ENCODE peak calls at places on chromosomes 11 and 22, in nine cellular contexts. O, D, R, M, E, J, Q, L and S are unnamed samples. For H3K27me3, the result is how much of the 10 kb centered on the place peaks cover.

GRCh38 chr22:27238935-27239510 is 562.5 kb downstream of the MN1 start:
- DNase-seq in R (no peak), M (peak), O (peak), E (peak), Q (no peak), D (peak), L (no peak), J (peak), S (no peak)

GRCh38 chr22:35258144-35258988 is 1.1 kb downstream of the HMGXB4 start:
- DNase-seq in O (no peak), M (peak), R (peak), L (no peak), J (peak), E (peak), Q (no peak), D (no peak), S (no peak)

GRCh38 chr22:44187652-44188230 is 7.0 kb downstream of the PARVG start:
- DNase-seq in D (no peak), M (no peak), E (no peak), Q (no peak), R (no peak), J (no peak), O (no peak), L (no peak), S (no peak)

GRCh38 chr11:45250035-45250693 is 36.0 kb downstream of the SYT13 start:
- DNase-seq in R (no peak), L (no peak), Q (no peak), E (no peak), D (no peak), O (no peak), M (no peak), J (no peak), S (no peak)

GRCh38 chr11:102924851-102925380 is 30.6 kb downstream of the MMP13 start:
- DNase-seq in E (no peak), D (no peak), J (no peak), O (peak), L (no peak), Q (no peak), R (peak), M (no peak), S (no peak)

GRCh38 chr22:41517172-41518047 is 26.9 kb downstream of the POLR3H start:
- DNase-seq in J (peak), O (peak), R (peak), E (peak), L (no peak), M (peak), D (peak), Q (no peak), S (peak)

GRCh38 chr11:26827567-26828037 is 105.7 kb upstream of the SLC5A12 start:
- DNase-seq in M (no peak), E (no peak), L (no peak), Q (no peak), R (no peak), J (no peak), D (no peak), O (no peak), S (no peak)

GRCh38 chr22:35638408-35638807 is 9.8 kb upstream of the APOL6 start:
- DNase-seq in M (no peak), Q (no peak), L (peak), E (peak), J (peak), R (peak), D (peak), O (peak), S (no peak)

GRCh38 chr11:35288817-35289541 is 130.4 kb downstream of the SLC1A2 start:
- DNase-seq in M (no peak), J (no peak), Q (no peak), O (no peak), L (no peak), E (no peak), D (no peak), R (no peak), S (no peak)

GRCh38 chr22:38706101-38706884 is 549 bp downstream of the GTPBP1 start:
- DNase-seq in L (no peak), D (peak), Q (peak), E (peak), M (peak), O (peak), R (peak), J (peak), S (peak)

GRCh38 chr22:29715240-29715639 is 4.6 kb upstream of the CABP7 start:
- DNase-seq in J (no peak), L (no peak), R (no peak), Q (no peak), E (no peak), M (no peak), O (no peak), D (no peak), S (no peak)

GRCh38 chr22:29704528-29705285 is 15.1 kb upstream of the CABP7 start:
- DNase-seq in J (peak), D (no peak), R (no peak), M (no peak), E (no peak), O (no peak), Q (no peak), L (no peak), S (no peak)

GRCh38 chr11:35555238-35555887 is 29.9 kb upstream of the PAMR1 start:
- DNase-seq in E (no peak), D (no peak), R (no peak), O (no peak), J (no peak), M (no peak), L (no peak), Q (no peak), S (no peak)

GRCh38 chr22:26894766-26895485 is 237.5 kb downstream of the MIAT start:
- DNase-seq in J (no peak), E (no peak), D (peak), Q (no peak), R (no peak), L (no peak), O (peak), M (peak), S (no peak)

GRCh38 chr11:62544521-62545436 is 1.8 kb downstream of the AHNAK start:
- DNase-seq in D (no peak), E (no peak), L (no peak), J (no peak), O (no peak), Q (no peak), M (peak), R (peak), S (peak)

GRCh38 chr22:20606041-20606783 is 98.8 kb downstream of the MED15 start:
- DNase-seq in R (peak), Q (no peak), M (peak), E (peak), J (no peak), D (no peak), O (peak), L (peak), S (peak)

GRCh38 chr22:46665151-46665695 is 45.0 kb downstream of the GRAMD4 start:
- DNase-seq in J (no peak), R (no peak), Q (no peak), E (no peak), L (no peak), D (no peak), O (no peak), M (no peak), S (no peak)

GRCh38 chr11:48172818-48173609 is 43.6 kb upstream of the OR4B1 start:
- DNase-seq in L (peak), M (peak), J (peak), E (peak), R (peak), Q (no peak), O (peak), D (peak), S (peak)

GRCh38 chr11:2272946-2273280 is 2.5 kb upstream of the ASCL2 start:
- DNase-seq in D (peak), R (no peak), Q (no peak), J (no peak), L (no peak), O (no peak), E (peak), M (no peak), S (no peak)

GRCh38 chr22:35510481-35510934 is 30.1 kb upstream of the RASD2 start:
- DNase-seq in M (no peak), J (no peak), Q (no peak), D (no peak), L (no peak), E (no peak), O (no peak), R (no peak), S (no peak)

GRCh38 chr22:42621505-42622002 is 6.9 kb upstream of the POLDIP3 start:
- DNase-seq in J (peak), D (peak), L (peak), Q (no peak), O (peak), M (peak), E (peak), R (peak), S (peak)

GRCh38 chr11:30149998-30150397 is 80.8 kb upstream of the FSHB start:
- DNase-seq in L (no peak), J (no peak), E (no peak), M (no peak), Q (no peak), R (no peak), D (no peak), O (no peak), S (no peak)

GRCh38 chr11:130561441-130561881 is 113.0 kb downstream of the ADAMTS15 start:
- DNase-seq in Q (no peak), L (no peak), D (no peak), R (no peak), O (no peak), E (no peak), M (no peak), J (no peak), S (no peak)

GRCh38 chr11:45994421-45995341 is 72.2 kb downstream of the LARGE2 start:
- DNase-seq in O (peak), L (no peak), M (no peak), D (no peak), Q (no peak), E (no peak), J (no peak), R (no peak), S (no peak)

GRCh38 chr11:63800921-63801320 is 12.3 kb upstream of the SPINDOC start:
- DNase-seq in O (no peak), J (no peak), L (no peak), E (no peak), Q (no peak), D (no peak), M (no peak), R (no peak), S (no peak)

GRCh38 chr11:35380603-35381002 is 38.8 kb downstream of the SLC1A2 start:
- DNase-seq in J (no peak), Q (no peak), D (no peak), M (no peak), R (no peak), E (no peak), O (no peak), L (no peak), S (no peak)

GRCh38 chr11:78731008-78731407 is 156.3 kb upstream of the NARS2 start:
- DNase-seq in Q (no peak), J (no peak), M (no peak), E (no peak), L (no peak), R (peak), O (no peak), D (no peak), S (no peak)

GRCh38 chr11:80084614-80085013 is 643.8 kb upstream of the TENM4 start:
- DNase-seq in L (no peak), M (no peak), J (no peak), D (no peak), R (no peak), E (no peak), Q (no peak), O (no peak), S (no peak)

GRCh38 chr22:24066260-24066659 is 55.2 kb downstream of the CABIN1 start:
- DNase-seq in E (no peak), M (no peak), Q (no peak), O (no peak), J (no peak), L (no peak), D (no peak), R (no peak), S (no peak)

GRCh38 chr22:44669725-44670027 is 32.3 kb upstream of the PRR5 start:
- DNase-seq in D (no peak), O (no peak), J (no peak), M (no peak), L (no peak), Q (no peak), R (no peak), E (no peak), S (no peak)

GRCh38 chr11:33454264-33454663 is 197.1 kb downstream of the HIPK3 start:
- DNase-seq in E (no peak), D (no peak), L (no peak), J (no peak), R (no peak), O (no peak), M (no peak), Q (no peak), S (no peak)

GRCh38 chr11:68314203-68314885 is 2.0 kb downstream of the LRP5 start:
- DNase-seq in J (no peak), Q (no peak), R (no peak), L (no peak), O (no peak), E (no peak), D (no peak), M (peak), S (peak)

GRCh38 chr11:63837027-63837688 is 1.8 kb upstream of the MARK2 start:
- DNase-seq in D (peak), E (peak), L (peak), M (peak), J (peak), Q (no peak), O (peak), R (peak), S (peak)

GRCh38 chr11:65429069-65429681 is 6.6 kb downstream of the NEAT1 start:
- DNase-seq in M (peak), R (peak), Q (no peak), L (no peak), J (peak), D (peak), O (peak), E (peak), S (peak)
- TF ChIP-seq POLR2A in M (peak), R (peak), Q (peak), L (peak), J (no peak), D (peak), O (peak), E (no peak), S (peak)

GRCh38 chr11:128800871-128801417 is 66.2 kb downstream of the KCNJ1 start:
- DNase-seq in Q (no peak), J (no peak), M (no peak), E (no peak), R (no peak), D (no peak), O (no peak), L (no peak), S (no peak)
- H3K27me3 ChIP-seq in Q (under half), J (under half), M (under half), E (under half), R (under half), D (under half), O (under half), L (under half), S (under half)

DNA sequence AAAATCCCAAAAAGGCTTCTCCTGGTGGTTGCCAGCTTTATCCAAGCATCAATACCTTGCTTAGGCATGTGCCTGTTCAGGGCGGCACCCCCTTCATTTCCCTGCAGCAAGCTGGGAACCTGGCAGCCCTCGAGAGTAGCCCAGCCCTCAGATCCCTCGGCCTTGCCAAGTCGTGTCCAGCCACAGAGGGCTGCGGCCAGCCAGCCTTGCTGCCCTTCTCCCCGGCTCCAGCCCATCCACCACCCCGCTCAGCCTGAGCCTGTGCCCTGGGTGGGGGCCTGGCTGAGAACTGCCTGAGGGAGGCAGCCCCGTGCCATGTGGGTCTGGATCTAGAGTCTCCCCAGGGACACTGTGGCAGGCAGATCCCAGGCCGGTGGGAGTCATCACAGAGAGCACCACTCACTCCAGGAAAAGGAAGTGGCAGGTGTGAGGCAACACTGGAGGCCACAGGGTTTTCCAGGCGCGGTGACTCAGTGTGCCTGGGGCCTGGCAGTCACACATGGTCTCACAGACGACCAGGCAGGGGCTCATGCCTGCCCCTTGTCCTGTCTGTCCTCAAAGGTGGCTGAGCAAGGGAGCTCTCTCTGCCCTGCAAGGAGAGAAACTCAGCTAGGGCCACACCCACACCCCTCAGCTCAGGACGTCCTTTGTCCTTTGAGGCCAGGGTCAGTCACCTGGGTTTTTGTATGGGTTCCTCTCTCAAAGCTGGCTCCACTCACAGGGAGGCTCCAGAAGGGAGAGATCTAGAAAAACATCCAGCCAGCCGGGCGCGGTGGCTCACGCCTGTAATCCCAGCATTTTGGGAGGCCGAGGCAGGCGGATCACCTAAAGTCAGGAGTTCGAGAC is 12.2 kb upstream of the CDC42BPG start:
- DNase-seq in E (no peak), L (no peak), D (peak), M (peak), R (peak), Q (no peak), O (peak), J (no peak), S (peak)
- TF ChIP-seq POLR2A in E (no peak), L (no peak), D (no peak), M (no peak), R (no peak), Q (no peak), O (peak), J (no peak), S (peak)

DNA sequence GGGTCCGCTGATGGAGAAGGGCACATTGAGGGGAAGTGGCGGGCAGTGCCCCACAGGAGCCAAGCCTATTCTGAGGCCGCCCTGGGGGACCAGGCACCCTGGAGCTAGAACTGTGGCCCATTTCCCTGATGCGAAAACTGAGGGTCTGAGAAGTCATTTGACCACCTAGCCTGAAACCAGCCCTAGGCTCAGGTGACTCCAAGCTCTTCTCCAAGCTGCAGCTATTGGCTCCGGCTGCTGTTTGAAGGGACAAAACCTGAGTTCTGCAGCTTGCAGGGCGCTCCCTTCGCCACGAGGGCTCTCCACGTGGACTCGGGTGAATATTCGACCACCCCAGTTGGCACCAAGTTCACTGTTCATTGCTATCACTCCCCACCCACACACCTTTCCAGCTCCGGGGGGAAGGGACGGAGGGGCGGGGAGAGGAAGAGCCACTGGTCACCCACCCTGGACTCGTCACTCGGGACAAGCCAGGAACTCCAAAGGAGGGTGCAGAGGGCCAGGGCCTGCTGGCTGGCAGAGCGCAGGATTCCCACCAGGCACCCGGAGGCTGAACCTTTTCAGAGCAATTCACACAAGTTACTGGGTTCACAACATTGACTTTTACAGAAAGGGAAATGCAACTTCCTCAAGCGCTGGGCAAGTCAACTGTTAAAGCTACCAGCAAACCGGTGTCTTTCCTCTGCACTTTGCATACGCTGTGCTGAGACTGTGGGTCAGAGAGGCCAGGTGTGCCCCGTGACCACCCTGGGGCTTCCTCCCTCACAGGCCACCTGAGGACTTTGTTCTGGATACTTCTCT is 1.1 kb upstream of the RAC2 start:
- DNase-seq in O (no peak), Q (no peak), L (peak), J (no peak), R (peak), D (no peak), M (no peak), E (no peak), S (peak)
- H3K27me3 ChIP-seq in O (under half), Q (under half), L (under half), J (under half), R (under half), D (under half), M (under half), E (under half), S (under half)

GRCh38 chr11:118263109-118263508 is 988 bp downstream of the MPZL2 start:
- DNase-seq in Q (no peak), R (no peak), M (peak), O (no peak), L (no peak), J (no peak), D (no peak), E (no peak), S (no peak)

GRCh38 chr11:118267486-118267885 is 3.4 kb upstream of the MPZL2 start:
- DNase-seq in R (no peak), M (no peak), O (no peak), L (no peak), D (no peak), J (no peak), E (no peak), Q (no peak), S (no peak)

GRCh38 chr11:118263694-118264567 is at the start of gene MPZL2:
- DNase-seq in M (peak), Q (no peak), L (peak), J (peak), E (peak), O (no peak), D (no peak), R (peak), S (no peak)

GRCh38 chr11:118265954-118266353 is 1.9 kb upstream of the MPZL2 start:
- DNase-seq in E (no peak), D (no peak), L (no peak), J (no peak), O (no peak), M (peak), Q (no peak), R (peak), S (peak)

DNA sequence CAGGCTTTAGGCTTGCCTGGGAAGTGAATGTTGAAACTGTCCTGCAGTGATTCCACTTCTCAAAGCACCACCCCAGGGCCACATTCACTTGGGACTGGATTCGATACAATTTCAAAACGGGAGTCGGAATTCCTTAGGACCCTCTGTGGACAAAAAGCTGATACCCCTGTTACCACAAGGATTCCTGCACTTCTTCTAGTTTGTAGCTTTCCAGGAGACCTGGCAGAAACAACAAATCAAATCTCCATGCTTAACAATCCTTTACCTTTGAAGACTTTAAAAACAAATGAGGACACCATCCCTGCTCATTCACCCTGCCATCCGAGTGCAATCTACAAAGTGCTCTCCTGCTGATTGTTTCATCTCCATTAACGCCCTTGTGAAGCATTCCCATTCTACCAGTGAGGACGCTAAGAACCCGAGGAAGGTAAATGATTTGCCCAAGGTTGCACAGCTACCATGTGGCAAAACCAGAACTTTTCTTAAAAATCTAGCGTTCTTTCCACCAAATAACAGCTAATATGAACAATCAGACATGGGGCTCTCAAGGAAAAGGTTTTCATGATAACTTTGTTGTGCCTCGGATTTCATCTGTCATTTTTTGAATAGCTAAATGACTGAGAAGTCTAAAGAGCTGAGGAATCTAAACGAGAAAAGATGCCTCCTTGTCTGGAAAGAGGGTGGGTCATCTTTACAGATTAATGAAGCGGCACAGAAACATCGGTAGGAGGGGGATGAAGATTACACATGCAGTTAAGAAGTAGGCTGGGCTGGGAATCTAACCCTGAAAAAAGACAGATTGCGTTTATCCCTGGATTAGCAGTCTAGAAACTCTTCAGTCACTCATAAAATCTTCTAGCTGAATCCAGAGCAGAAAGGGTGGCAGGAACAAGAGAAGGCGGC is 722 bp upstream of the MPZL2 start:
- DNase-seq in R (no peak), J (no peak), L (no peak), E (no peak), D (no peak), Q (no peak), M (peak), O (no peak), S (no peak)
- TF ChIP-seq POLR2A in R (no peak), J (no peak), L (no peak), E (no peak), D (no peak), Q (no peak), M (no peak), O (no peak), S (no peak)